ENCODE peak calls at places on chromosomes 13 and 19, in seven cellular contexts. Y is tibial nerve, F is Peyer's patch, O is ovary, Z is testis, Q is A549, D is HCT116. W is an unnamed sample.

GRCh38 chr13:46736568-46736967 is 60.4 kb downstream of the ESD start:
- DNase-seq in Y (no peak), F (no peak), O (no peak), Z (no peak), Q (no peak), D (no peak), W (no peak)

GRCh38 chr13:24630851-24631341 is 49.3 kb upstream of the ATP12A start:
- DNase-seq in Y (no peak), F (peak), O (no peak), Z (no peak), Q (no peak), D (peak), W (peak)

GRCh38 chr19:31316201-31316951 is 32.9 kb downstream of the TSHZ3 start:
- DNase-seq in Y (peak), F (peak), O (no peak), Z (peak), Q (no peak), D (no peak), W (peak)

GRCh38 chr13:99766641-99767045 is 204.9 kb downstream of the ZIC5 start:
- DNase-seq in Y (no peak), F (no peak), O (no peak), Z (no peak), Q (no peak), D (no peak), W (no peak)

GRCh38 chr13:89977203-89977602 is 1370.3 kb upstream of the MIR17HG start:
- DNase-seq in Y (no peak), F (no peak), O (no peak), Z (no peak), Q (no peak), D (no peak), W (no peak)

GRCh38 chr13:105276571-105276970 is 1258.9 kb downstream of the EFNB2 start:
- DNase-seq in Y (no peak), F (no peak), O (no peak), Z (no peak), Q (no peak), D (no peak), W (no peak)

GRCh38 chr19:39506944-39507714 is 7.8 kb upstream of the SELENOV start:
- DNase-seq in Y (no peak), F (no peak), O (no peak), Z (peak), Q (peak), D (no peak), W (peak)

GRCh38 chr13:26727633-26728032 is 33.0 kb downstream of the GPR12 start:
- DNase-seq in Y (no peak), F (no peak), O (no peak), Z (no peak), Q (no peak), D (no peak), W (no peak)

GRCh38 chr19:28420731-28421550 is 792.0 kb downstream of the UQCRFS1 start:
- DNase-seq in Y (no peak), F (no peak), O (no peak), Z (no peak), Q (no peak), D (no peak), W (no peak)

GRCh38 chr13:100941811-100942361 is 267.3 kb upstream of the TMTC4 start:
- DNase-seq in Y (no peak), F (no peak), O (no peak), Z (no peak), Q (no peak), D (no peak), W (no peak)

GRCh38 chr13:33678906-33679657 is 138.9 kb upstream of the RFC3 start:
- DNase-seq in Y (peak), F (peak), O (peak), Z (peak), Q (peak), D (no peak), W (peak)

GRCh38 chr19:23512151-23512925 is 117.1 kb upstream of the ZNF91 start:
- DNase-seq in Y (no peak), F (no peak), O (no peak), Z (peak), Q (no peak), D (no peak), W (no peak)

GRCh38 chr13:113145496-113145895 is 13.0 kb upstream of the PROZ start:
- DNase-seq in Y (no peak), F (no peak), O (no peak), Z (no peak), Q (no peak), D (no peak), W (no peak)

GRCh38 chr13:98822238-98822606 is 69.8 kb upstream of the SLC15A1 start:
- DNase-seq in Y (no peak), F (no peak), O (no peak), Z (no peak), Q (peak), D (no peak), W (no peak)

GRCh38 chr13:111929036-111929616 is 137.8 kb upstream of the SOX1 start:
- DNase-seq in Y (no peak), F (no peak), O (no peak), Z (no peak), Q (no peak), D (no peak), W (no peak)

GRCh38 chr19:52473655-52474350 is 20.4 kb downstream of the ZNF578 start:
- DNase-seq in Y (no peak), F (no peak), O (no peak), Z (no peak), Q (no peak), D (no peak), W (no peak)

GRCh38 chr13:36509369-36509768 is 77.1 kb downstream of the CCNA1 start:
- DNase-seq in Y (no peak), F (no peak), O (no peak), Z (no peak), Q (no peak), D (no peak), W (no peak)

GRCh38 chr19:38216785-38217746 is 7.0 kb downstream of the DPF1 start:
- DNase-seq in Y (no peak), F (no peak), O (no peak), Z (no peak), Q (no peak), D (no peak), W (no peak)

GRCh38 chr19:15195987-15196682 is 4.7 kb downstream of the NOTCH3 start:
- DNase-seq in Y (no peak), F (peak), O (no peak), Z (peak), Q (no peak), D (peak), W (peak)

GRCh38 chr13:72397265-72397664 is 330.2 kb downstream of the MZT1 start:
- DNase-seq in Y (no peak), F (no peak), O (no peak), Z (no peak), Q (no peak), D (no peak), W (no peak)

GRCh38 chr13:35957174-35957867 is 173.9 kb downstream of the DCLK1 start:
- DNase-seq in Y (peak), F (no peak), O (no peak), Z (no peak), Q (no peak), D (no peak), W (no peak)

GRCh38 chr13:44899967-44900366 is 89.3 kb downstream of the NUFIP1 start:
- DNase-seq in Y (no peak), F (no peak), O (no peak), Z (no peak), Q (no peak), D (no peak), W (no peak)

GRCh38 chr13:104011505-104012270 is 945.5 kb upstream of the SLC10A2 start:
- DNase-seq in Y (no peak), F (no peak), O (no peak), Z (peak), Q (no peak), D (no peak), W (no peak)

GRCh38 chr13:70043685-70044084 is 63.9 kb upstream of the ATXN8OS start:
- DNase-seq in Y (no peak), F (no peak), O (no peak), Z (no peak), Q (no peak), D (no peak), W (no peak)

GRCh38 chr13:106536244-106537034 is 977 bp upstream of the EFNB2 start:
- DNase-seq in Y (peak), F (peak), O (peak), Z (peak), Q (peak), D (peak), W (peak)

GRCh38 chr13:49265822-49266221 is 18.1 kb downstream of the CDADC1 start:
- DNase-seq in Y (no peak), F (no peak), O (no peak), Z (no peak), Q (no peak), D (no peak), W (no peak)

GRCh38 chr19:16385821-16386220 is 61.2 kb downstream of the KLF2 start:
- DNase-seq in Y (no peak), F (no peak), O (peak), Z (no peak), Q (no peak), D (no peak), W (no peak)

GRCh38 chr13:82569581-82569980 is 1312.7 kb downstream of the SLITRK1 start:
- DNase-seq in Y (no peak), F (no peak), O (no peak), Z (no peak), Q (no peak), D (no peak), W (no peak)

GRCh38 chr19:36141039-36141914 is 1.4 kb downstream of the CAPNS1 start:
- DNase-seq in Y (peak), F (peak), O (peak), Z (peak), Q (peak), D (peak), W (peak)

GRCh38 chr19:7971553-7972520 is 28.4 kb upstream of the TIMM44 start:
- DNase-seq in Y (no peak), F (no peak), O (no peak), Z (no peak), Q (no peak), D (no peak), W (no peak)

GRCh38 chr19:2248136-2249009 is 750 bp upstream of the AMH start:
- DNase-seq in Y (no peak), F (no peak), O (no peak), Z (no peak), Q (no peak), D (no peak), W (no peak)

GRCh38 chr13:96075953-96076543 is 13.9 kb upstream of the HS6ST3 start:
- DNase-seq in Y (no peak), F (no peak), O (no peak), Z (no peak), Q (no peak), D (no peak), W (no peak)

GRCh38 chr13:37869756-37870488 is at the start of gene TRPC4:
- DNase-seq in Y (no peak), F (peak), O (peak), Z (peak), Q (peak), D (no peak), W (peak)
- TF ChIP-seq CTCF in Y (no peak), F (peak), O (peak), Z (no peak), Q (no peak), D (no peak), W (no peak)

DNA sequence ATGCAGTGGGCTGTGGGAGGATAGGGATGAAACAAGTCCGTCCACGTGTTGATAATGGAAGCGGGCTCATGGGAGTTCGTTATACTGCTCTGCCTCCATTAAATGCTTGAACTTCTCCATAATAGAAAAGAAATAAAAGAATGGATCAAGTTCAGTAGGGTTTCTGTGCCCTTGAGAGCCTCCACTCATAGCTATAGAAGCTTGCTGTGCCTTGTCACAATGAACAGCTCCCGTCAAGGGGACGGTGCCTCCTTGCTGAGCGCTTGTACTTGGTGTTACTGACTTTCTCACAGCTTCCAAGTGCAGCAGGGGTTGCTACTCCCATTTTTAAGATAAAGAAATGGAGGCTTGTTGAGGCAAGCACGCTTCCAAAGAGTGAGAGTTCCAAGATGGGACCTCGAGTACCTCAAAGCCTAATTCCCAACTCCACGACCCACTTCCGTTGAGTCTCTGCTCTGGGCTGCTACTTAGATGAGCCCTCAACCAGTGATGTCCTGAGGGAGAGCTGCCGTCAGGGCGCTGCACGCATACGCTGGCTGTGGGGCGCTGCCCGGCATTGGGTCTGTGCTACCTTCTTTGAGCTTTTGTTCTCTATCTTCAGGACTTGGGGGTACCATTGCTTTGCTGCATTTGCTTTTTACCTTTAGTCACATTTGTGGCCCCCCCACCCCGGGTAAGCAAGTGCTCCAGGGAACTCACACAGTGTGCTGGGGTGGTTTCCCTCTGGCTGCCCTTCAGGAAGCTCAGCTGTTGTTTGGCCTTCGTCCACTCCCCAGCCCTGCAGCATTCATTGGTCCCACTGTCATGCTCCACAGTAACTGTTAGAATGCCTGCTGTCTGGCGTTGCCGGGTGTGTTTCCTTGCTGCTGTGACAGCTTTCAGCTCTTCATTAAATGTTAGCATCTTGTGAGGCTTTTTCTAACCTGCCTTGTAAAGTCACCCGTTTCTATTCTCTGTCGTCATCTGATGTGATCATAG is 9.5 kb downstream of the SNRNP70 start:
- DNase-seq in Y (no peak), F (no peak), O (no peak), Z (peak), Q (no peak), D (no peak), W (no peak)
- TF ChIP-seq POLR2A in Y (no peak), F (no peak), O (no peak), Z (no peak), Q (no peak), D (no peak), W (no peak)

DNA sequence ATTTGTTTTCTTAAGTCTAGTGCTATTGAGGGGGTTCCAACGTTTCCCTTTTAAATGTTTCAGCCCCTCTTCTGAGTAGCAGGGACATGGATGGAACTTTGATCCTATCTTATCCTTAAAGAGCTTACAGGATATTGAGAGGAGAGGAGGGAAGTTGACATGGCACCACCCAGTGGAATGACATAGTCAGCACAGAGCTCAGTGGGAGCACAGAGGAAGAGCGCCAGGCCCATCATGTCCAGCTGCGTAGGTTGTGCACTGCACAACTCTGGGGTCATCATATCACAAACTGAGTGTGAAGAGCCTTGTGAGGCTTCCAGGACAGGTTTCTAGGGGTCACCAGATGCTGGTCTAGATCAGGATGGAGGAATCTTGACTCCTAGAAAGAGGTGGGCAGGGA is 4.6 kb upstream of the CDC42EP5 start:
- DNase-seq in Y (no peak), F (peak), O (no peak), Z (no peak), Q (no peak), D (no peak), W (no peak)
- TF ChIP-seq CTCF in Y (no peak), F (no peak), O (no peak), Z (no peak), Q (no peak), D (no peak), W (no peak)

GRCh38 chr19:47231215-47232054 is 436 bp upstream of the BBC3 start:
- DNase-seq in Y (peak), F (peak), O (peak), Z (peak), Q (peak), D (no peak), W (peak)

GRCh38 chr19:47230122-47230920 is 678 bp downstream of the BBC3 start:
- DNase-seq in Y (peak), F (peak), O (peak), Z (peak), Q (peak), D (no peak), W (peak)

GRCh38 chr19:47232422-47233211 is 1.6 kb upstream of the BBC3 start:
- DNase-seq in Y (no peak), F (peak), O (no peak), Z (no peak), Q (peak), D (no peak), W (no peak)

GRCh38 chr19:47229674-47230121 is 1.3 kb downstream of the BBC3 start:
- DNase-seq in Y (peak), F (no peak), O (no peak), Z (peak), Q (peak), D (no peak), W (no peak)

DNA sequence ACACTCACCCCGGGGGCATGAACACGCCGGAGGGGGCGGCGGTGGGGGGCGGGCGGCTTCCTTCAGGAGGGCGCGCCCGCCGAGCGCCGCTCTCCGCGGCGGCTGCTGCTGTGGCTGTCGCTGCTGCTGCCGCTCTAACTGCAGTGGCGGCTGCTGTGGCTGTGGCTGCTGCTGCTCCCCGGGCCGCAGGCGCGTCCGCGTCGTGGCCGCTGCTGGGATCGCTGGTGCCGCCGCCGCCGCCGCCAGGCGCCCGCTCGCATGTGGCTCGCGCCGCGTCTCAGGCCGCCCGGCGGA is at the start of gene BBC3:
- DNase-seq in Y (no peak), F (no peak), O (no peak), Z (no peak), Q (no peak), D (no peak), W (no peak)
- TF ChIP-seq POLR2A in Y (no peak), F (no peak), O (peak), Z (no peak), Q (no peak), D (no peak), W (peak)

GRCh38 chr13:50909605-50910482 is at the start of gene RNASEH2B:
- DNase-seq in Y (peak), F (peak), O (peak), Z (peak), Q (peak), D (peak), W (peak)
- TF ChIP-seq CTCF in Y (peak), F (no peak), O (no peak), Z (no peak), Q (no peak), D (no peak), W (no peak)

GRCh38 chr13:29850213-29850898 is at the start of gene UBL3:
- DNase-seq in Y (peak), F (peak), O (peak), Z (peak), Q (peak), D (peak), W (peak)
- TF ChIP-seq POLR2A in Y (peak), F (no peak), O (peak), Z (peak), Q (peak), D (peak), W (no peak)

DNA sequence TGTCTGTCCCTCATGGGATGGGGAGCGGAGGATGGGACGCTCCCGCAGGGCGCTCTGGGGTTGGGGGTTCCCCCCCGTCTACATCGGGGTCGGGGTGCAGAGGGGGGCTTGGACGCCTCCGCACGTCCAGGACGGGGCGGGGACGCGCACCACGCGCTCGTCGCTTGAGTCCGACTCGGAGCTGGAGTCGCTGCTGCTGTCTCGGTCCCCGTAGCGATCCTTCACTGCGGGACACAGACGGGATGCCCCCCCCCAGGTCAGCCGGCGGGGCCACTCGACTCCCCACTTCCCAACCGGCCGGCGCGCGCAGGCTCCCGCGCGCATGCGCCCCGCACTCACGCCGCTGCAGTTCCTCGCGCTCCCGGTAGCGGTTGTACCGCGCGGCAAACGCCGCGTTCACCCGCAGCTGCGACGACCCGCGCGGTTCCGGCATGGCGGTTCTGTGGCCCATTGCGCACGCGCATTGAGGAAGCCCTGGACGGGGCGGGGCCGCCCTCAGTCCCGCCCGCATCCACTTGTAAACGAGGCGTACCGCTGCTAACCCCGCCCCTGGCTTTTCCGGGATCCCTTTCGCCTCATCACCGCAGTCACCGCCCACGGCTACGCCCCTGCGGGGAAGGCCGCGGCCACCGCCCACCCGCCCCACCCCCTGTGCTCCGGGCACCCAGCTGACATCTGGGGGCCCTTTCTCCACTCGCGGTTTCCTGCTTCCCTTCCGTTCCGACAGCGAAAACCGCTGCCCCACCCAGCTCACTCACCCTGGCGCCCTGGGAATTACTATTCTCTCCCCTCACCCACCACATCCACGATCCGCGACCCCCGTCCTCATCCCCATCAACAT is at the start of gene KRI1:
- DNase-seq in Y (peak), F (peak), O (peak), Z (peak), Q (peak), D (peak), W (peak)
- TF ChIP-seq CTCF in Y (peak), F (peak), O (peak), Z (peak), Q (no peak), D (no peak), W (peak)